ENCODE peak calls at places on chromosomes 13 and 19, in four cellular contexts. N is HS-5; Z is stimulated activated CD4-positive, alpha-beta T cell treated with anti-CD3 and anti-CD28 coated beads, Interleukin-2, amount 100 ng/mL, for 48 hours; E is skeletal muscle cell. R is an unnamed sample.

GRCh38 chr13:113969311-113969972 is 4.4 kb downstream of the C13orf46 start:
- DNase-seq in N (no peak), Z (no peak), E (no peak), R (no peak)

GRCh38 chr13:24270639-24271131 is 38.7 kb upstream of the C1QTNF9 start:
- DNase-seq in N (no peak), Z (peak), E (no peak), R (no peak)

GRCh38 chr19:14333101-14333871 is 48.0 kb upstream of the ADGRE5 start:
- DNase-seq in N (no peak), Z (no peak), E (no peak), R (no peak)

GRCh38 chr13:75766636-75767035 is 130.5 kb downstream of the LMO7 start:
- DNase-seq in N (no peak), Z (no peak), E (no peak), R (no peak)

GRCh38 chr19:39397360-39398296 is 6.5 kb downstream of the MED29 start:
- DNase-seq in N (no peak), Z (peak), E (no peak), R (no peak)

GRCh38 chr19:35911790-35912189 is 3.7 kb upstream of the TYROBP start:
- DNase-seq in N (no peak), Z (no peak), E (no peak), R (no peak)

GRCh38 chr13:42041017-42041683 is 7.3 kb upstream of the DGKH start:
- DNase-seq in N (peak), Z (peak), E (no peak), R (peak)

GRCh38 chr19:35266149-35266903 is 2.4 kb upstream of the USF2 start:
- DNase-seq in N (no peak), Z (no peak), E (no peak), R (no peak)

GRCh38 chr13:77925616-77926015 is 7.0 kb upstream of the EDNRB start:
- DNase-seq in N (no peak), Z (no peak), E (no peak), R (no peak)

GRCh38 chr13:47188802-47189201 is 291.9 kb upstream of the HTR2A start:
- DNase-seq in N (peak), Z (no peak), E (peak), R (no peak)